ENCODE peak calls at places on chromosomes 1 and 21, in five cellular contexts. Z, Y, G, A and V are unnamed samples.
A peak's percentile ranks its signal among the peaks of the same experiment; 100 is the strongest.

GRCh38 chr1:9061949-9062555 is 7.4 kb downstream of the SLC2A5 start:
- DNase-seq in Y (no peak), Z (no peak), G (peak; percentile 18), A (no peak), V (no peak)

GRCh38 chr1:23558872-23559135 is 497 bp downstream of the ID3 start:
- DNase-seq in Y (no peak), A (peak; percentile 34), G (no peak), Z (no peak), V (no peak)

GRCh38 chr1:77081834-77082233 is 137.4 kb downstream of the PIGK start:
- DNase-seq in A (no peak), Z (no peak), Y (no peak), G (no peak), V (no peak)

GRCh38 chr1:18618546-18619466 is 11.8 kb upstream of the PAX7 start:
- DNase-seq in G (no peak), Y (no peak), A (no peak), Z (peak; percentile 67), V (no peak)

GRCh38 chr1:155014709-155015508 is 12.3 kb downstream of the ZBTB7B start:
- DNase-seq in A (no peak), Z (no peak), Y (no peak), G (no peak), V (no peak)

GRCh38 chr1:38297852-38298251 is 251.3 kb upstream of the POU3F1 start:
- DNase-seq in G (no peak), Y (no peak), A (no peak), Z (no peak), V (no peak)

GRCh38 chr1:230794431-230794830 is 47.2 kb downstream of the CAPN9 start:
- DNase-seq in Z (no peak), Y (no peak), G (no peak), A (no peak), V (no peak)

GRCh38 chr1:200342511-200343400 is 67.1 kb downstream of the ZNF281 start:
- DNase-seq in Z (no peak), Y (no peak), A (no peak), G (no peak), V (no peak)

GRCh38 chr1:113429461-113430153 is 39.3 kb downstream of the MAGI3 start:
- DNase-seq in A (no peak), G (no peak), Z (no peak), Y (no peak), V (no peak)

GRCh38 chr1:15139654-15140350 is 13.7 kb upstream of the TMEM51 start:
- DNase-seq in Z (no peak), A (no peak), G (no peak), Y (no peak), V (no peak)

GRCh38 chr1:35573198-35573775 is at the start of gene TFAP2E:
- DNase-seq in G (no peak), Z (peak; percentile 63), Y (peak; percentile 10), A (no peak), V (peak; percentile 27)

GRCh38 chr1:207259391-207259790 is 62.1 kb upstream of the CD55 start:
- DNase-seq in A (no peak), Y (no peak), Z (peak; percentile 4), G (peak; percentile 38), V (no peak)

GRCh38 chr21:43574741-43575465 is 84.4 kb downstream of the HSF2BP start:
- DNase-seq in Z (no peak), G (no peak), Y (no peak), A (no peak), V (no peak)

GRCh38 chr1:176669782-176670181 is 206.8 kb downstream of the PAPPA2 start:
- DNase-seq in A (no peak), G (no peak), Y (no peak), Z (no peak), V (no peak)

GRCh38 chr1:102071451-102071850 is 74.7 kb upstream of the OLFM3 start:
- DNase-seq in Y (no peak), A (no peak), Z (no peak), G (no peak), V (no peak)

GRCh38 chr1:18926315-18927081 is 24.1 kb upstream of the ALDH4A1 start:
- DNase-seq in G (peak; percentile 90), A (peak; percentile 82), Y (no peak), Z (no peak), V (no peak)